ENCODE peak calls at places on chromosomes 7 and 10, in eight cellular contexts. I is NCI-H1436 treated with DMSO at 0.1 percent for 48 hours; V is Calu3; X is epithelial cell of esophagus; K is choroid plexus epithelial cell; U is Peyer's patch; L is effector CD8-positive, alpha-beta T cell; R is fibroblast of the conjunctiva. N is an unnamed sample.

GRCh38 chr10:91756286-91756685 is 41.9 kb upstream of the TNKS2 start:
- DNase-seq in V (no peak), R (peak; percentile 49), K (peak; percentile 98), L (no peak), I (no peak), X (peak; percentile 21), U (no peak), N (no peak)

GRCh38 chr10:112842832-112843360 is 107.2 kb upstream of the TCF7L2 start:
- DNase-seq in U (peak; percentile 57), X (no peak), K (peak; percentile 38), R (no peak), L (no peak), I (no peak), V (no peak), N (peak; percentile 61)

GRCh38 chr7:78620931-78621330 is 822.4 kb downstream of the PHTF2 start:
- DNase-seq in U (no peak), R (no peak), I (no peak), L (no peak), X (peak; percentile 68), V (no peak), K (peak; percentile 5), N (no peak)

GRCh38 chr7:143259765-143260164 is 3.5 kb upstream of the GSTK1 start:
- DNase-seq in L (no peak), I (no peak), R (no peak), X (peak; percentile 81), K (no peak), V (peak; percentile 19), U (no peak), N (no peak)

GRCh38 chr7:1150400-1151002 is 9.5 kb downstream of the ZFAND2A start:
- DNase-seq in V (no peak), R (no peak), L (no peak), K (no peak), X (no peak), I (no peak), U (no peak), N (no peak)

GRCh38 chr7:135862586-135863361 is 114.2 kb upstream of the FAM180A start:
- DNase-seq in V (no peak), L (no peak), R (no peak), X (no peak), U (no peak), I (no peak), K (no peak), N (no peak)

GRCh38 chr10:44391981-44392380 is 7.1 kb upstream of the CXCL12 start:
- DNase-seq in L (no peak), R (no peak), U (peak; percentile 35), K (no peak), X (no peak), V (no peak), I (no peak), N (no peak)

GRCh38 chr10:53598914-53599313 is 826.3 kb upstream of the MBL2 start:
- DNase-seq in R (no peak), V (no peak), X (peak; percentile 93), L (no peak), I (no peak), K (no peak), U (no peak), N (no peak)

GRCh38 chr7:35909870-35910357 is 109.1 kb downstream of the SEPTIN7 start:
- DNase-seq in K (no peak), X (peak; percentile 8), I (no peak), L (no peak), U (no peak), V (no peak), R (no peak), N (no peak)

GRCh38 chr10:108422286-108422685 is 1257.8 kb upstream of the SORCS1 start:
- DNase-seq in L (no peak), X (no peak), V (no peak), R (no peak), K (peak; percentile 31), U (no peak), I (no peak), N (no peak)

GRCh38 chr10:59839576-59839975 is 66.8 kb downstream of the CCDC6 start:
- DNase-seq in I (no peak), U (no peak), V (no peak), X (peak; percentile 20), L (no peak), K (peak; percentile 66), R (no peak), N (no peak)

GRCh38 chr10:30056767-30057355 is 2.5 kb downstream of the JCAD start:
- DNase-seq in K (peak; percentile 49), U (no peak), X (no peak), V (no peak), R (no peak), I (no peak), L (no peak), N (no peak)

GRCh38 chr10:43816351-43817321 is 168.0 kb upstream of the ZNF32 start:
- DNase-seq in V (no peak), R (peak; percentile 20), X (no peak), I (no peak), K (peak; percentile 73), L (peak; percentile 30), U (peak; percentile 91), N (no peak)

GRCh38 chr7:155449008-155449879 is 8.7 kb upstream of the EN2 start:
- DNase-seq in V (no peak), R (no peak), I (no peak), X (no peak), L (no peak), K (no peak), U (no peak), N (no peak)

GRCh38 chr7:84838857-84839256 is 348.0 kb downstream of the SEMA3D start:
- DNase-seq in V (no peak), L (no peak), U (no peak), K (no peak), I (no peak), R (no peak), X (no peak), N (no peak)

GRCh38 chr7:44867073-44867990 is 18.0 kb downstream of the PURB start:
- DNase-seq in K (peak; percentile 96), I (no peak), V (no peak), U (no peak), L (no peak), R (peak; percentile 58), X (peak; percentile 89), N (no peak)

GRCh38 chr10:71981024-71981867 is 17.1 kb downstream of the CHST3 start:
- DNase-seq in V (no peak), U (no peak), L (no peak), R (no peak), K (peak; percentile 45), X (no peak), I (no peak), N (no peak)

GRCh38 chr10:121804460-121804859 is 123.4 kb downstream of the ATE1 start:
- DNase-seq in X (peak; percentile 66), I (no peak), L (no peak), K (peak; percentile 70), U (no peak), V (no peak), R (peak; percentile 12), N (no peak)

GRCh38 chr7:142927949-142928348 is 5.6 kb downstream of the TRPV5 start:
- DNase-seq in X (no peak), L (no peak), V (no peak), U (no peak), K (no peak), I (no peak), R (no peak), N (no peak)

GRCh38 chr10:81961451-81962184 is 86.6 kb downstream of the NRG3 start:
- DNase-seq in I (no peak), K (peak; percentile 6), L (no peak), V (no peak), U (no peak), X (no peak), R (no peak), N (no peak)

GRCh38 chr10:101230185-101230917 is 1.1 kb upstream of the LBX1 start:
- DNase-seq in R (no peak), L (no peak), I (no peak), X (no peak), V (no peak), K (no peak), U (no peak), N (no peak)

GRCh38 chr7:54946764-54947163 is 72.1 kb upstream of the EGFR start:
- DNase-seq in L (no peak), K (no peak), R (no peak), U (no peak), I (no peak), V (no peak), X (peak; percentile 91), N (no peak)

GRCh38 chr10:12723240-12723639 is 278.3 kb downstream of the CCDC3 start:
- DNase-seq in V (no peak), U (no peak), R (no peak), L (no peak), I (no peak), K (no peak), X (no peak), N (no peak)

GRCh38 chr7:7553386-7553785 is 13.3 kb upstream of the MIOS start:
- DNase-seq in I (no peak), U (no peak), K (no peak), V (no peak), L (no peak), X (no peak), R (no peak), N (no peak)

GRCh38 chr10:34795334-34795733 is 19.8 kb downstream of the PARD3 start:
- DNase-seq in I (no peak), V (no peak), K (no peak), U (no peak), X (no peak), R (no peak), L (no peak), N (no peak)

GRCh38 chr10:86944471-86944870 is 12.9 kb downstream of the MMRN2 start:
- DNase-seq in I (no peak), L (no peak), R (no peak), V (no peak), K (peak; percentile 43), U (no peak), X (peak; percentile 75), N (no peak)

GRCh38 chr7:107564553-107565298 is 955 bp downstream of the DUS4L start:
- DNase-seq in U (no peak), V (no peak), I (no peak), L (no peak), X (peak; percentile 92), K (peak; percentile 67), R (peak; percentile 46), N (no peak)

N was measured in right lobe of liver.